ENCODE peak calls at places on chromosomes 1 and 21, in nine cellular contexts. R is KBM-7; N is ELF-1; O is naive thymus-derived CD4-positive, alpha-beta T cell; U is activated T-helper 1 cell treated with anti-CD3 and anti-CD28 coated beads, Interleukin-12 subunit alpha, Interleukin-12 subunit beta, Interleukin-2, Interleukin-4 antibody, amounts not matched to agents 30 ng/mL and 10 ng/mL and 1 ng/mL, durations not matched to agents 14 hours and 24 hours and 36 hours; S is activated CD4-positive, alpha-beta T cell treated with anti-CD3 and anti-CD28 coated beads, Interleukin-2, amount 50 U/mL, for 1 hour; W is LHCN-M2; Q is fibroblast of lung; C is activated CD8-positive, alpha-beta memory T cell treated with anti-CD3 and anti-CD28 coated beads, Interleukin-2, amount 50 U/mL, for 4 hours. H is an unnamed sample.
A peak's percentile ranks its signal among the peaks of the same experiment; 100 is the strongest.

GRCh38 chr1:234979316-234980223 is 149.1 kb downstream of the TOMM20 start:
- DNase-seq in R (peak; percentile 47), W (no peak), C (no peak), S (no peak), N (no peak), U (no peak), O (no peak), Q (no peak), H (no peak)

GRCh38 chr1:247146671-247147070 is 25.1 kb downstream of the ZNF124 start:
- DNase-seq in U (no peak), W (no peak), N (no peak), C (no peak), R (no peak), O (no peak), S (no peak), Q (no peak), H (no peak)

GRCh38 chr1:236603896-236604217 is 459 bp downstream of the HEATR1 start:
- DNase-seq in Q (peak; percentile 55), O (no peak), U (peak; percentile 18), C (no peak), W (peak; percentile 48), N (no peak), R (no peak), S (peak; percentile 11), H (no peak)

GRCh38 chr21:38651570-38651969 is 153.3 kb upstream of the ERG start:
- DNase-seq in Q (no peak), S (no peak), U (no peak), R (no peak), N (no peak), O (no peak), C (no peak), W (no peak), H (no peak)

GRCh38 chr1:97925161-97925560 is 4.3 kb upstream of the DPYD start:
- DNase-seq in C (no peak), W (peak; percentile 48), O (no peak), S (no peak), R (no peak), Q (no peak), N (peak; percentile 49), U (no peak), H (no peak)

GRCh38 chr1:171965802-171966201 is 124.5 kb downstream of the DNM3 start:
- DNase-seq in N (no peak), O (no peak), C (no peak), Q (no peak), U (no peak), S (no peak), W (peak; percentile 1), R (no peak), H (no peak)

GRCh38 chr1:46494910-46495309 is 5.3 kb downstream of the DMBX1 start:
- DNase-seq in S (no peak), O (no peak), C (no peak), U (no peak), R (no peak), Q (no peak), N (no peak), W (no peak), H (no peak)

GRCh38 chr1:19033516-19033840 is 77.0 kb upstream of the IFFO2 start:
- DNase-seq in Q (no peak), N (no peak), R (no peak), O (no peak), C (no peak), S (no peak), W (no peak), U (no peak), H (no peak)

GRCh38 chr1:179817789-179818188 is 59.8 kb downstream of the TOR1AIP2 start:
- DNase-seq in Q (peak; percentile 30), C (no peak), W (peak; percentile 82), S (no peak), U (no peak), R (no peak), O (no peak), N (no peak), H (peak; percentile 49)

GRCh38 chr1:89719502-89720306 is 86.8 kb downstream of the LRRC8C start:
- DNase-seq in S (no peak), R (peak; percentile 76), Q (peak; percentile 67), U (no peak), O (no peak), W (no peak), C (no peak), N (no peak), H (no peak)

GRCh38 chr1:1891349-1892078 is 627 bp upstream of the GNB1 start:
- DNase-seq in R (peak; percentile 57), Q (peak; percentile 33), O (peak; percentile 58), S (peak; percentile 71), U (peak; percentile 32), C (peak; percentile 79), W (peak; percentile 25), N (peak; percentile 54), H (peak; percentile 76)

GRCh38 chr21:40730051-40730760 is 116.8 kb downstream of the DSCAM start:
- DNase-seq in Q (no peak), W (no peak), U (no peak), C (no peak), N (no peak), R (no peak), S (no peak), O (no peak), H (no peak)

GRCh38 chr1:62462370-62462769 is 25.5 kb downstream of the USP1 start:
- DNase-seq in O (no peak), R (no peak), W (peak; percentile 14), U (no peak), Q (no peak), S (no peak), C (no peak), N (no peak), H (no peak)

GRCh38 chr1:9319208-9319788 is 26.6 kb downstream of the SPSB1 start:
- DNase-seq in N (no peak), C (no peak), S (no peak), W (no peak), Q (no peak), U (no peak), R (no peak), O (no peak), H (no peak)

GRCh38 chr1:191343816-191344215 is 814.4 kb upstream of the RGS18 start:
- DNase-seq in C (no peak), U (no peak), N (no peak), O (no peak), Q (peak; percentile 81), R (no peak), S (no peak), W (peak; percentile 20), H (no peak)

GRCh38 chr1:226722901-226723639 is 16.0 kb downstream of the ITPKB start:
- DNase-seq in Q (no peak), N (no peak), S (no peak), O (no peak), W (no peak), U (no peak), C (no peak), R (no peak), H (peak; percentile 30)

GRCh38 chr1:176102243-176102642 is 104.8 kb downstream of the COP1 start:
- DNase-seq in U (no peak), C (no peak), W (peak; percentile 15), Q (peak; percentile 20), O (no peak), N (no peak), S (no peak), R (peak; percentile 15), H (no peak)

GRCh38 chr1:152440635-152441471 is 26.8 kb upstream of the CRNN start:
- DNase-seq in C (peak; percentile 64), Q (peak; percentile 65), R (peak; percentile 73), W (peak; percentile 79), N (peak; percentile 61), O (peak; percentile 32), S (peak; percentile 63), U (peak; percentile 36), H (peak; percentile 17)

GRCh38 chr1:232990176-232990723 is 39.8 kb downstream of the NTPCR start:
- DNase-seq in S (no peak), U (no peak), W (no peak), Q (no peak), O (no peak), C (no peak), N (no peak), R (no peak), H (no peak)

GRCh38 chr1:89633745-89634625 is 1.1 kb downstream of the LRRC8C start:
- DNase-seq in N (peak; percentile 23), W (no peak), O (no peak), S (no peak), Q (peak; percentile 51), U (peak; percentile 14), C (peak; percentile 29), R (peak; percentile 39), H (peak; percentile 44)

GRCh38 chr1:182215797-182216196 is 154.3 kb upstream of the ZNF648 start:
- DNase-seq in Q (peak; percentile 32), S (no peak), C (no peak), R (no peak), N (no peak), U (no peak), W (peak; percentile 17), O (no peak), H (no peak)

GRCh38 chr1:226466301-226466700 is 58.4 kb upstream of the PARP1 start:
- DNase-seq in S (no peak), R (no peak), W (no peak), N (no peak), Q (no peak), U (no peak), O (no peak), C (no peak), H (no peak)

GRCh38 chr1:216111842-216112241 is 311.4 kb downstream of the USH2A start:
- DNase-seq in N (no peak), W (no peak), Q (peak; percentile 23), U (no peak), R (no peak), O (no peak), S (no peak), C (no peak), H (no peak)

GRCh38 chr1:239635276-239635675 is 248.9 kb downstream of the CHRM3 start:
- DNase-seq in O (no peak), N (no peak), U (no peak), Q (no peak), R (no peak), C (no peak), S (no peak), W (no peak), H (no peak)

GRCh38 chr21:42218836-42219605 is at the start of gene ABCG1:
- DNase-seq in R (no peak), Q (no peak), C (peak; percentile 58), N (peak; percentile 42), O (no peak), U (peak; percentile 39), S (peak; percentile 63), W (no peak), H (no peak)

GRCh38 chr1:15014521-15014920 is 139.0 kb upstream of the TMEM51 start:
- DNase-seq in R (no peak), W (no peak), O (no peak), U (no peak), N (no peak), S (no peak), C (no peak), Q (no peak), H (no peak)

GRCh38 chr1:53368314-53369033 is 40.6 kb upstream of the LRP8 start:
- DNase-seq in C (peak; percentile 15), O (no peak), U (no peak), Q (no peak), R (peak; percentile 19), N (no peak), S (no peak), W (no peak), H (no peak)

GRCh38 chr21:35882791-35883240 is 177.5 kb downstream of the SETD4 start:
- DNase-seq in S (no peak), Q (peak; percentile 37), O (no peak), C (no peak), N (no peak), W (peak; percentile 32), U (no peak), R (no peak), H (no peak)

H was measured in uterus.